ENCODE peak calls at places on chromosome 12, in seven cellular contexts. One of them, this sample, is unnamed.

GRCh38 chr12:109710747-109711595 is 2.7 kb upstream of the FAM222A start:
- DNase-seq in fibroblast of mammary gland: peak; percentile 62
- DNase-seq in left ventricle myocardium inferior: no peak
- DNase-seq in fibroblast of pulmonary artery: no peak
- DNase-seq in omental fat pad: no peak
- DNase-seq in OCI-LY7: no peak
- DNase-seq in neural progenitor cell: no peak
- DNase-seq in this sample: no peak

GRCh38 chr12:104230704-104231103 is 15.1 kb downstream of the TXNRD1 start:
- DNase-seq in OCI-LY7: no peak
- DNase-seq in fibroblast of mammary gland: no peak
- DNase-seq in omental fat pad: no peak
- DNase-seq in neural progenitor cell: no peak
- DNase-seq in left ventricle myocardium inferior: no peak
- DNase-seq in fibroblast of pulmonary artery: no peak
- DNase-seq in this sample: no peak

GRCh38 chr12:54933381-54933780 is 51.2 kb downstream of the TESPA1 start:
- DNase-seq in left ventricle myocardium inferior: no peak
- DNase-seq in neural progenitor cell: no peak
- DNase-seq in fibroblast of mammary gland: peak; percentile 52
- DNase-seq in OCI-LY7: no peak
- DNase-seq in fibroblast of pulmonary artery: peak; percentile 14
- DNase-seq in omental fat pad: no peak
- DNase-seq in this sample: no peak

GRCh38 chr12:52217223-52217622 is 15.8 kb upstream of the KRT7 start:
- DNase-seq in OCI-LY7: no peak
- DNase-seq in omental fat pad: no peak
- DNase-seq in fibroblast of pulmonary artery: no peak
- DNase-seq in left ventricle myocardium inferior: peak; percentile 65
- DNase-seq in fibroblast of mammary gland: no peak
- DNase-seq in neural progenitor cell: no peak
- DNase-seq in this sample: no peak

GRCh38 chr12:105978686-105979085 is 160.1 kb downstream of the NUAK1 start:
- DNase-seq in fibroblast of mammary gland: no peak
- DNase-seq in neural progenitor cell: no peak
- DNase-seq in left ventricle myocardium inferior: no peak
- DNase-seq in OCI-LY7: no peak
- DNase-seq in omental fat pad: no peak
- DNase-seq in fibroblast of pulmonary artery: no peak
- DNase-seq in this sample: no peak

GRCh38 chr12:45762185-45763110 is 32.9 kb downstream of the ARID2 start:
- DNase-seq in fibroblast of mammary gland: peak; percentile 73
- DNase-seq in omental fat pad: no peak
- DNase-seq in fibroblast of pulmonary artery: peak; percentile 79
- DNase-seq in left ventricle myocardium inferior: no peak
- DNase-seq in neural progenitor cell: no peak
- DNase-seq in OCI-LY7: peak; percentile 26
- DNase-seq in this sample: no peak

GRCh38 chr12:27006797-27007467 is 7.3 kb downstream of the TM7SF3 start:
- DNase-seq in OCI-LY7: no peak
- DNase-seq in neural progenitor cell: no peak
- DNase-seq in fibroblast of mammary gland: no peak
- DNase-seq in left ventricle myocardium inferior: no peak
- DNase-seq in fibroblast of pulmonary artery: no peak
- DNase-seq in omental fat pad: no peak
- DNase-seq in this sample: no peak

GRCh38 chr12:107079172-107080011 is 14.0 kb downstream of the CRY1 start:
- DNase-seq in neural progenitor cell: no peak
- DNase-seq in fibroblast of mammary gland: peak; percentile 64
- DNase-seq in left ventricle myocardium inferior: no peak
- DNase-seq in omental fat pad: no peak
- DNase-seq in OCI-LY7: peak; percentile 14
- DNase-seq in fibroblast of pulmonary artery: peak; percentile 60
- DNase-seq in this sample: no peak

GRCh38 chr12:24226745-24227350 is 277.4 kb upstream of the SOX5 start:
- DNase-seq in fibroblast of pulmonary artery: peak; percentile 91
- DNase-seq in neural progenitor cell: no peak
- DNase-seq in left ventricle myocardium inferior: no peak
- DNase-seq in fibroblast of mammary gland: peak; percentile 95
- DNase-seq in OCI-LY7: no peak
- DNase-seq in omental fat pad: no peak
- DNase-seq in this sample: no peak

GRCh38 chr12:95239216-95239615 is 21.6 kb downstream of the VEZT start:
- DNase-seq in left ventricle myocardium inferior: no peak
- DNase-seq in fibroblast of mammary gland: no peak
- DNase-seq in omental fat pad: no peak
- DNase-seq in fibroblast of pulmonary artery: no peak
- DNase-seq in OCI-LY7: no peak
- DNase-seq in neural progenitor cell: no peak
- DNase-seq in this sample: no peak

GRCh38 chr12:24071842-24072241 is 122.4 kb upstream of the SOX5 start:
- DNase-seq in left ventricle myocardium inferior: no peak
- DNase-seq in OCI-LY7: no peak
- DNase-seq in fibroblast of pulmonary artery: no peak
- DNase-seq in neural progenitor cell: no peak
- DNase-seq in omental fat pad: no peak
- DNase-seq in fibroblast of mammary gland: no peak
- DNase-seq in this sample: no peak

GRCh38 chr12:62763827-62764226 is 171.1 kb downstream of the PPM1H start:
- DNase-seq in fibroblast of mammary gland: no peak
- DNase-seq in neural progenitor cell: no peak
- DNase-seq in omental fat pad: no peak
- DNase-seq in fibroblast of pulmonary artery: no peak
- DNase-seq in left ventricle myocardium inferior: peak; percentile 38
- DNase-seq in OCI-LY7: no peak
- DNase-seq in this sample: no peak

GRCh38 chr12:93682846-93683261 is 5.7 kb downstream of the CRADD start:
- DNase-seq in fibroblast of pulmonary artery: no peak
- DNase-seq in neural progenitor cell: peak; percentile 24
- DNase-seq in OCI-LY7: no peak
- DNase-seq in omental fat pad: no peak
- DNase-seq in fibroblast of mammary gland: no peak
- DNase-seq in left ventricle myocardium inferior: peak; percentile 52
- DNase-seq in this sample: no peak

GRCh38 chr12:57127101-57127709 is 1.1 kb upstream of the LRP1 start:
- DNase-seq in omental fat pad: no peak
- DNase-seq in neural progenitor cell: peak; percentile 88
- DNase-seq in fibroblast of pulmonary artery: no peak
- DNase-seq in fibroblast of mammary gland: no peak
- DNase-seq in OCI-LY7: peak; percentile 61
- DNase-seq in left ventricle myocardium inferior: peak; percentile 77
- DNase-seq in this sample: no peak

GRCh38 chr12:29725587-29726320 is 58.0 kb downstream of the TMTC1 start:
- DNase-seq in omental fat pad: no peak
- DNase-seq in fibroblast of pulmonary artery: peak; percentile 99
- DNase-seq in neural progenitor cell: no peak
- DNase-seq in OCI-LY7: no peak
- DNase-seq in left ventricle myocardium inferior: peak; percentile 75
- DNase-seq in fibroblast of mammary gland: peak; percentile 95
- DNase-seq in this sample: no peak

GRCh38 chr12:123487428-123487827 is 29.5 kb downstream of the SNRNP35 start:
- DNase-seq in left ventricle myocardium inferior: no peak
- DNase-seq in neural progenitor cell: no peak
- DNase-seq in fibroblast of mammary gland: no peak
- DNase-seq in fibroblast of pulmonary artery: no peak
- DNase-seq in OCI-LY7: no peak
- DNase-seq in omental fat pad: no peak
- DNase-seq in this sample: no peak

GRCh38 chr12:38120438-38120837 is 196.1 kb upstream of the ALG10B start:
- DNase-seq in omental fat pad: no peak
- DNase-seq in fibroblast of mammary gland: no peak
- DNase-seq in OCI-LY7: no peak
- DNase-seq in left ventricle myocardium inferior: no peak
- DNase-seq in neural progenitor cell: no peak
- DNase-seq in fibroblast of pulmonary artery: no peak
- DNase-seq in this sample: no peak

GRCh38 chr12:81644503-81644902 is 114.6 kb downstream of the PPFIA2 start:
- DNase-seq in OCI-LY7: peak; percentile 37
- DNase-seq in neural progenitor cell: peak; percentile 47
- DNase-seq in left ventricle myocardium inferior: no peak
- DNase-seq in omental fat pad: no peak
- DNase-seq in fibroblast of mammary gland: peak; percentile 64
- DNase-seq in fibroblast of pulmonary artery: peak; percentile 69
- DNase-seq in this sample: no peak

GRCh38 chr12:109709401-109710278 is 4.0 kb upstream of the FAM222A start:
- DNase-seq in omental fat pad: no peak
- DNase-seq in left ventricle myocardium inferior: no peak
- DNase-seq in fibroblast of mammary gland: no peak
- DNase-seq in neural progenitor cell: no peak
- DNase-seq in fibroblast of pulmonary artery: no peak
- DNase-seq in OCI-LY7: no peak
- DNase-seq in this sample: no peak

GRCh38 chr12:103877288-103877687 is 36.3 kb upstream of the NT5DC3 start:
- DNase-seq in neural progenitor cell: no peak
- DNase-seq in left ventricle myocardium inferior: no peak
- DNase-seq in omental fat pad: no peak
- DNase-seq in OCI-LY7: no peak
- DNase-seq in fibroblast of mammary gland: no peak
- DNase-seq in fibroblast of pulmonary artery: no peak
- DNase-seq in this sample: no peak

GRCh38 chr12:102095677-102096263 is 24.1 kb downstream of the NUP37 start:
- DNase-seq in left ventricle myocardium inferior: no peak
- DNase-seq in OCI-LY7: peak; percentile 42
- DNase-seq in fibroblast of mammary gland: peak; percentile 45
- DNase-seq in neural progenitor cell: peak; percentile 5
- DNase-seq in fibroblast of pulmonary artery: peak; percentile 68
- DNase-seq in omental fat pad: no peak
- DNase-seq in this sample: no peak

GRCh38 chr12:116273813-116274551 is 3.5 kb downstream of the MED13L start:
- DNase-seq in left ventricle myocardium inferior: no peak
- DNase-seq in OCI-LY7: no peak
- DNase-seq in fibroblast of mammary gland: no peak
- DNase-seq in omental fat pad: no peak
- DNase-seq in fibroblast of pulmonary artery: no peak
- DNase-seq in neural progenitor cell: no peak
- DNase-seq in this sample: no peak

GRCh38 chr12:71157601-71158233 is at the start of gene TSPAN8:
- DNase-seq in left ventricle myocardium inferior: no peak
- DNase-seq in fibroblast of pulmonary artery: no peak
- DNase-seq in OCI-LY7: no peak
- DNase-seq in fibroblast of mammary gland: no peak
- DNase-seq in omental fat pad: no peak
- DNase-seq in neural progenitor cell: no peak
- DNase-seq in this sample: no peak

GRCh38 chr12:15268927-15269552 is 47.8 kb upstream of the RERG start:
- DNase-seq in fibroblast of pulmonary artery: peak; percentile 79
- DNase-seq in fibroblast of mammary gland: peak; percentile 81
- DNase-seq in OCI-LY7: peak; percentile 66
- DNase-seq in left ventricle myocardium inferior: peak; percentile 14
- DNase-seq in neural progenitor cell: peak; percentile 73
- DNase-seq in omental fat pad: no peak
- DNase-seq in this sample: no peak

DNA sequence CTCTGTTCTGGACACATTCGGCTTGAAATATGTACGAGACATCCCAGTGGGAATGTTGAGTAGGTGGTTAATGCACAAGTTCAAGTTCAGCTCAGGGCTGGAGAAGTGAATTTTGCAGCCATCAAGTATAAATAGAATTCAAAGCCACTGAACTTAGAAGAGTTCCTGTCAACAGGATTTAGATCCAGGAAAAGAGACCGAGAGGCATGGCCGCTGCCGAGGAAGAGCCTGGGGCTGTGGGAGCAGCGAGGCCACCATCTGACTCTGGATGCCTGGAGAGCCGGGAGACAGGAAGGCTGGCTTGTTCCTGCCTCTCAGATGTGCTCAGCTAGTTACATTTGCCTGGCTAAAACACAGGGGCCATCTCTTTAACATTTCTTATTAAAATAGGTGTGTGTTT is 36.9 kb downstream of the SFSWAP start:
- DNase-seq in OCI-LY7: no peak
- DNase-seq in fibroblast of mammary gland: no peak
- DNase-seq in fibroblast of pulmonary artery: no peak
- DNase-seq in omental fat pad: no peak
- DNase-seq in left ventricle myocardium inferior: no peak
- DNase-seq in neural progenitor cell: no peak
- DNase-seq in this sample: no peak
- TF ChIP-seq CTCF in OCI-LY7: no peak
- TF ChIP-seq CTCF in fibroblast of mammary gland: no peak
- TF ChIP-seq CTCF in fibroblast of pulmonary artery: no peak
- TF ChIP-seq CTCF in omental fat pad: no peak
- TF ChIP-seq CTCF in left ventricle myocardium inferior: no peak
- TF ChIP-seq CTCF in neural progenitor cell: no peak
- TF ChIP-seq CTCF in this sample: no peak

GRCh38 chr12:47886471-47887240 is 18.1 kb downstream of the VDR start:
- DNase-seq in OCI-LY7: no peak
- DNase-seq in neural progenitor cell: no peak
- DNase-seq in fibroblast of mammary gland: no peak
- DNase-seq in left ventricle myocardium inferior: no peak
- DNase-seq in omental fat pad: no peak
- DNase-seq in fibroblast of pulmonary artery: no peak
- DNase-seq in this sample: no peak
- TF ChIP-seq CTCF in OCI-LY7: no peak
- TF ChIP-seq CTCF in neural progenitor cell: no peak
- TF ChIP-seq CTCF in fibroblast of mammary gland: no peak
- TF ChIP-seq CTCF in left ventricle myocardium inferior: no peak
- TF ChIP-seq CTCF in omental fat pad: no peak
- TF ChIP-seq CTCF in fibroblast of pulmonary artery: peak; percentile 8
- TF ChIP-seq CTCF in this sample: no peak

DNA sequence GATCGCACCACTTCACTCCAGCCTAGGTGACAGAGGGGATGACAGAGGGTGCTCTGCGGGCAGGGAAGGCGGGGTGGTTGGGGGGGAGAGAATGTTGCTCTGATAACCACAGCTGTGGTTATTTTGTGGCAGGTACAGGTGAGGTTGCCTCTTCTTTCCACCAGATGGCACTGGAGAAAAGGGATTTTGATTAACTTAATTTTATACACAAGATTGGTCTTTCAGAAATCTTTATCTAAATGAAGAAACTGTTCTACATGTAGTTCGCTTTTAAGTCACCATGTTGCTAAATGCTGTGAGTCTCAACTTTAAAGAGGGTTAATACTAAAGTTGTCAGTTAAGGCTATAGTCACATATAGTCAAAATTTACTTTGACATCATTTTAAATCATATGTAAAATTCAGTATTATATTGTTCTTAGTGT is 25.7 kb downstream of the FGF23 start:
- DNase-seq in left ventricle myocardium inferior: no peak
- DNase-seq in omental fat pad: no peak
- DNase-seq in fibroblast of pulmonary artery: peak; percentile 18
- DNase-seq in neural progenitor cell: peak; percentile 36
- DNase-seq in fibroblast of mammary gland: peak; percentile 11
- DNase-seq in OCI-LY7: peak; percentile 45
- DNase-seq in this sample: no peak
- TF ChIP-seq CTCF in left ventricle myocardium inferior: peak; percentile 67
- TF ChIP-seq CTCF in omental fat pad: no peak
- TF ChIP-seq CTCF in fibroblast of pulmonary artery: peak; percentile 42
- TF ChIP-seq CTCF in neural progenitor cell: peak; percentile 47
- TF ChIP-seq CTCF in fibroblast of mammary gland: peak; percentile 28
- TF ChIP-seq CTCF in OCI-LY7: peak; percentile 72
- TF ChIP-seq CTCF in this sample: peak; percentile 43

DNA sequence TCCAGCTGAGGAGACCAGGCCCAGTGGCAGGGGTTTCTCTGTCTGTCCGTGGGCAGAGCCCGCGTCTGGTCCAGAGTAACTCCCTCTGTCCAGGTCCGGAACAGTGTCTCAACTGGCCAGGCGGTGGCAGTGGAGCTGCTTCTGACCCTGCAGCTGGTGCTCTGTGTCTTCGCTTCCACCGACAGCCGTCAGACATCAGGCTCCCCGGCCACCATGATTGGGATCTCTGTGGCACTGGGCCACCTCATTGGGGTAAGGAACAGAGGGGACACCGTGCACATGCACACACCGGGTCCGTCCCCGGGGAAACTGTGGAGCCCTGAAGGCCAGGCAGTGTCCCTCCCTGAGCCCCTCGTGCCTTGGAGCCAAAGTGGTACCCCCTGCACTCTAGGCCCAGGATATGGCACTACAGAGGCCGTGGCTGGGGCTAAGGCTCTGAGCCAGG is 1.5 kb downstream of the AQP6 start:
- DNase-seq in left ventricle myocardium inferior: peak; percentile 69
- DNase-seq in fibroblast of pulmonary artery: peak; percentile 82
- DNase-seq in neural progenitor cell: peak; percentile 75
- DNase-seq in omental fat pad: no peak
- DNase-seq in fibroblast of mammary gland: peak; percentile 66
- DNase-seq in OCI-LY7: no peak
- DNase-seq in this sample: no peak
- TF ChIP-seq CTCF in left ventricle myocardium inferior: peak; percentile 73
- TF ChIP-seq CTCF in fibroblast of pulmonary artery: peak; percentile 79
- TF ChIP-seq CTCF in neural progenitor cell: peak; percentile 57
- TF ChIP-seq CTCF in omental fat pad: no peak
- TF ChIP-seq CTCF in fibroblast of mammary gland: peak; percentile 61
- TF ChIP-seq CTCF in OCI-LY7: no peak
- TF ChIP-seq CTCF in this sample: peak; percentile 70

This sample was measured in esophagus muscularis mucosa.